ENCODE peak calls at places on chromosomes 6 and 20, in nine cellular contexts. B is uterus, D is ascending aorta, C is breast epithelium, W is spleen, Q is heart left ventricle, O is AG04450, K is ovary, Z is colonic mucosa. R is an unnamed sample. For H3K9me3, the result is how much of the 10 kb centered on the place peaks cover.

GRCh38 chr6:71419954-71420692 is 131.5 kb downstream of the OGFRL1 start:
- DNase-seq in B (peak), D (peak), C (peak), W (peak), Q (peak), O (no peak), K (peak), Z (peak), R (no peak)

GRCh38 chr6:17466707-17467106 is 73.3 kb downstream of the CAP2 start:
- DNase-seq in B (no peak), D (no peak), C (no peak), W (no peak), Q (no peak), O (no peak), K (no peak), Z (no peak), R (no peak)

GRCh38 chr6:7150381-7151064 is 42.8 kb downstream of the RREB1 start:
- DNase-seq in B (no peak), D (no peak), C (no peak), W (no peak), Q (no peak), O (no peak), K (no peak), Z (no peak), R (no peak)

GRCh38 chr6:30508890-30509736 is 19.8 kb downstream of the HLA-E start:
- DNase-seq in B (no peak), D (peak), C (no peak), W (no peak), Q (no peak), O (no peak), K (no peak), Z (no peak), R (no peak)

GRCh38 chr6:155040946-155041345 is 45.8 kb downstream of the TIAM2 start:
- DNase-seq in B (no peak), D (no peak), C (peak), W (no peak), Q (no peak), O (no peak), K (no peak), Z (no peak), R (no peak)

GRCh38 chr6:162198925-162199324 is 528.6 kb downstream of the PRKN start:
- DNase-seq in B (no peak), D (no peak), C (no peak), W (no peak), Q (no peak), O (no peak), K (no peak), Z (no peak), R (no peak)

GRCh38 chr20:40233401-40233800 is 455.6 kb downstream of the MAFB start:
- DNase-seq in B (no peak), D (no peak), C (no peak), W (no peak), Q (no peak), O (no peak), K (no peak), Z (no peak), R (no peak)

GRCh38 chr6:138555294-138555988 is 56.1 kb upstream of the NHSL1 start:
- DNase-seq in B (no peak), D (no peak), C (no peak), W (no peak), Q (no peak), O (no peak), K (no peak), Z (no peak), R (no peak)

GRCh38 chr6:168192195-168192900 is 113.3 kb upstream of the FRMD1 start:
- DNase-seq in B (peak), D (no peak), C (peak), W (no peak), Q (no peak), O (no peak), K (no peak), Z (peak), R (no peak)

GRCh38 chr6:148884461-148884860 is 137.6 kb downstream of the UST start:
- DNase-seq in B (no peak), D (no peak), C (no peak), W (no peak), Q (no peak), O (no peak), K (no peak), Z (no peak), R (no peak)

GRCh38 chr6:53192590-53193232 is 44.1 kb upstream of the GCM1 start:
- DNase-seq in B (no peak), D (no peak), C (no peak), W (no peak), Q (no peak), O (no peak), K (no peak), Z (no peak), R (no peak)

GRCh38 chr20:56234110-56234509 is 14.4 kb upstream of the MC3R start:
- DNase-seq in B (no peak), D (no peak), C (no peak), W (no peak), Q (no peak), O (no peak), K (no peak), Z (no peak), R (no peak)
- H3K9me3 ChIP-seq in B (under half), D (under half), C (under half), W (under half), Q (under half), O (under half), K (under half), Z (under half), R (under half)

DNA sequence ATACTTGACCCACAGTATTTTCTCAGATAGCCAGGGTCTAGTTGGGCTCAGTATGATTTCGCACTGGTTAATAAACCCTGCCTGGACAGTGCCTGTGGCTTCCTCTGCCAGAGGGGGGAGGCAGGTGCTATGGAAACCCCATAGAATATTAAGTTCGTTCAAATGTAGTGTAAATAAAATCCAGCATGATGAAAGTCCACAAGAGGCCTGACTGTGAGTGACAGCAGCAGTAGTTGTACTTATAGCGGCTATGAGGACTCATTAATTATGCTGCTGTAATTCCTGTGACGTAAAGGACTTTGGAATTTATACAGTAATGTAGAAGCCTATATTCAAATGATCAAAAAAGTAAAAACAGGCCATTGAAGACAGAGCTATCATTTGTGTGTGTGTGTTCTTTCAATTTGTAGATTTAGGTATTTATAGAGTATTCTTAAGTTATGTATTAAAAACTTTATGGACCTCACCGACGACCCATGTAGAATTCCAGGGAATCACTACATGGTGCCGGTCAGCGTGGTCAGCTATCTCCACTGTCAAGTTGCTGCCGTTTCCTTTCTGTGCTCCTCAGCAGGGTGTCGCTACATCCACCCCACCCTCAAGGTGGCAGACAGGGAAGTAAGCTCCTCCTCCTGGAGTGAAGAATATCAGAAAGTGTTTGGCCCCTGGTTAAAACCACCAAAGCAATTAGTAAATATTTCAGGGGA is 10.0 kb downstream of the PYGB start:
- DNase-seq in B (no peak), D (no peak), C (peak), W (no peak), Q (no peak), O (no peak), K (no peak), Z (peak), R (no peak)
- H3K27ac ChIP-seq in B (no peak), D (no peak), C (no peak), W (no peak), Q (no peak), O (no peak), K (no peak), Z (no peak), R (no peak)

GRCh38 chr20:56202493-56203077 is 45.9 kb upstream of the MC3R start:
- DNase-seq in B (no peak), D (no peak), C (no peak), W (no peak), Q (no peak), O (no peak), K (no peak), Z (no peak), R (no peak)

GRCh38 chr20:56204206-56204605 is 44.3 kb upstream of the MC3R start:
- DNase-seq in B (no peak), D (no peak), C (no peak), W (no peak), Q (no peak), O (no peak), K (no peak), Z (no peak), R (no peak)

GRCh38 chr20:56195946-56196345 is 52.6 kb upstream of the MC3R start:
- DNase-seq in B (no peak), D (no peak), C (no peak), W (no peak), Q (no peak), O (no peak), K (no peak), Z (no peak), R (no peak)

GRCh38 chr20:56205350-56205749 is 43.2 kb upstream of the MC3R start:
- DNase-seq in B (no peak), D (no peak), C (peak), W (no peak), Q (no peak), O (no peak), K (no peak), Z (no peak), R (no peak)

GRCh38 chr20:56200456-56200855 is 48.1 kb upstream of the MC3R start:
- DNase-seq in B (no peak), D (no peak), C (no peak), W (no peak), Q (no peak), O (no peak), K (no peak), Z (no peak), R (no peak)
- H3K9me3 ChIP-seq in B (under half), D (under half), C (under half), W (under half), Q (under half), O (under half), K (under half), Z (under half), R (under half)

GRCh38 chr20:53575481-53576194 is 18.0 kb downstream of the ZNF217 start:
- DNase-seq in B (no peak), D (no peak), C (no peak), W (no peak), Q (no peak), O (no peak), K (no peak), Z (no peak), R (no peak)

GRCh38 chr20:53574259-53574789 is 19.3 kb downstream of the ZNF217 start:
- DNase-seq in B (no peak), D (no peak), C (no peak), W (no peak), Q (no peak), O (no peak), K (no peak), Z (no peak), R (no peak)

GRCh38 chr20:53576586-53577318 is 16.9 kb downstream of the ZNF217 start:
- DNase-seq in B (no peak), D (peak), C (no peak), W (no peak), Q (no peak), O (no peak), K (no peak), Z (no peak), R (no peak)

GRCh38 chr20:53574819-53575218 is 18.8 kb downstream of the ZNF217 start:
- DNase-seq in B (no peak), D (no peak), C (no peak), W (no peak), Q (no peak), O (no peak), K (no peak), Z (no peak), R (no peak)

GRCh38 chr20:53576195-53576580 is 17.5 kb downstream of the ZNF217 start:
- DNase-seq in B (no peak), D (peak), C (no peak), W (no peak), Q (no peak), O (no peak), K (no peak), Z (no peak), R (no peak)
- H3K27ac ChIP-seq in B (no peak), D (no peak), C (no peak), W (peak), Q (no peak), O (no peak), K (no peak), Z (no peak), R (no peak)